ENCODE peak calls at places on chromosomes 5 and 9, in eight cellular contexts. One of them, this sample, is unnamed.

GRCh38 chr5:108481355-108481931 is 99.5 kb upstream of the FBXL17 start:
- DNase-seq in vagina: no peak
- DNase-seq in ovary: no peak
- DNase-seq in IMR-90: peak
- DNase-seq in K562: peak
- DNase-seq in A549: no peak
- DNase-seq in transverse colon: no peak
- DNase-seq in GM12891: no peak
- DNase-seq in this sample: no peak

GRCh38 chr9:11928871-11929321 is 764.3 kb upstream of the TYRP1 start:
- DNase-seq in A549: no peak
- DNase-seq in transverse colon: no peak
- DNase-seq in GM12891: no peak
- DNase-seq in ovary: no peak
- DNase-seq in vagina: no peak
- DNase-seq in K562: no peak
- DNase-seq in IMR-90: no peak
- DNase-seq in this sample: no peak

GRCh38 chr5:139696894-139697658 is 48.9 kb downstream of the CXXC5 start:
- DNase-seq in GM12891: peak
- DNase-seq in ovary: peak
- DNase-seq in IMR-90: peak
- DNase-seq in vagina: no peak
- DNase-seq in A549: no peak
- DNase-seq in transverse colon: peak
- DNase-seq in K562: peak
- DNase-seq in this sample: peak

GRCh38 chr5:96742519-96742918 is 65.2 kb downstream of the ERAP1 start:
- DNase-seq in vagina: no peak
- DNase-seq in A549: no peak
- DNase-seq in GM12891: no peak
- DNase-seq in IMR-90: no peak
- DNase-seq in transverse colon: no peak
- DNase-seq in K562: no peak
- DNase-seq in ovary: no peak
- DNase-seq in this sample: no peak

GRCh38 chr9:5437254-5438216 is at the start of gene PLGRKT:
- DNase-seq in GM12891: peak
- DNase-seq in vagina: peak
- DNase-seq in IMR-90: peak
- DNase-seq in transverse colon: peak
- DNase-seq in K562: peak
- DNase-seq in ovary: peak
- DNase-seq in A549: peak
- DNase-seq in this sample: peak

GRCh38 chr5:103938151-103938671 is 375.6 kb upstream of the NUDT12 start:
- DNase-seq in ovary: no peak
- DNase-seq in A549: no peak
- DNase-seq in IMR-90: no peak
- DNase-seq in vagina: no peak
- DNase-seq in transverse colon: no peak
- DNase-seq in K562: no peak
- DNase-seq in GM12891: no peak
- DNase-seq in this sample: no peak

GRCh38 chr5:122156724-122157325 is 27.5 kb downstream of the ZNF474 start:
- DNase-seq in IMR-90: peak
- DNase-seq in GM12891: no peak
- DNase-seq in transverse colon: no peak
- DNase-seq in ovary: no peak
- DNase-seq in K562: peak
- DNase-seq in A549: no peak
- DNase-seq in vagina: no peak
- DNase-seq in this sample: no peak

GRCh38 chr9:72509053-72509452 is 12.4 kb upstream of the TMC1 start:
- DNase-seq in A549: no peak
- DNase-seq in vagina: no peak
- DNase-seq in transverse colon: no peak
- DNase-seq in ovary: no peak
- DNase-seq in IMR-90: peak
- DNase-seq in K562: no peak
- DNase-seq in GM12891: no peak
- DNase-seq in this sample: no peak

GRCh38 chr9:123265833-123266232 is 2.6 kb downstream of the STRBP start:
- DNase-seq in A549: no peak
- DNase-seq in ovary: no peak
- DNase-seq in IMR-90: no peak
- DNase-seq in GM12891: no peak
- DNase-seq in vagina: no peak
- DNase-seq in transverse colon: peak
- DNase-seq in K562: peak
- DNase-seq in this sample: no peak

GRCh38 chr9:5582835-5583195 is 46.1 kb upstream of the RIC1 start:
- DNase-seq in ovary: no peak
- DNase-seq in K562: no peak
- DNase-seq in IMR-90: peak
- DNase-seq in A549: no peak
- DNase-seq in vagina: no peak
- DNase-seq in transverse colon: no peak
- DNase-seq in GM12891: no peak
- DNase-seq in this sample: peak

GRCh38 chr5:133861161-133861737 is 107.2 kb downstream of the C5orf15 start:
- DNase-seq in transverse colon: no peak
- DNase-seq in vagina: no peak
- DNase-seq in ovary: no peak
- DNase-seq in IMR-90: no peak
- DNase-seq in A549: no peak
- DNase-seq in K562: no peak
- DNase-seq in GM12891: no peak
- DNase-seq in this sample: peak

GRCh38 chr9:79812507-79813261 is 240.9 kb downstream of the TLE4 start:
- DNase-seq in vagina: no peak
- DNase-seq in K562: no peak
- DNase-seq in IMR-90: no peak
- DNase-seq in A549: no peak
- DNase-seq in transverse colon: no peak
- DNase-seq in ovary: no peak
- DNase-seq in GM12891: no peak
- DNase-seq in this sample: no peak

GRCh38 chr9:34650816-34651215 is 1.2 kb upstream of the IL11RA start:
- DNase-seq in K562: no peak
- DNase-seq in IMR-90: peak
- DNase-seq in transverse colon: no peak
- DNase-seq in A549: no peak
- DNase-seq in GM12891: no peak
- DNase-seq in ovary: peak
- DNase-seq in vagina: no peak
- DNase-seq in this sample: no peak

GRCh38 chr9:34652608-34653007 is 623 bp downstream of the IL11RA start:
- DNase-seq in ovary: no peak
- DNase-seq in vagina: no peak
- DNase-seq in K562: no peak
- DNase-seq in IMR-90: no peak
- DNase-seq in GM12891: no peak
- DNase-seq in transverse colon: no peak
- DNase-seq in A549: no peak
- DNase-seq in this sample: no peak

GRCh38 chr9:34653131-34653530 is 1.1 kb downstream of the IL11RA start:
- DNase-seq in IMR-90: peak
- DNase-seq in GM12891: no peak
- DNase-seq in K562: no peak
- DNase-seq in A549: no peak
- DNase-seq in vagina: no peak
- DNase-seq in ovary: peak
- DNase-seq in transverse colon: no peak
- DNase-seq in this sample: no peak

GRCh38 chr9:34651286-34651685 is 699 bp upstream of the IL11RA start:
- DNase-seq in GM12891: no peak
- DNase-seq in vagina: no peak
- DNase-seq in K562: no peak
- DNase-seq in A549: no peak
- DNase-seq in ovary: peak
- DNase-seq in transverse colon: peak
- DNase-seq in IMR-90: peak
- DNase-seq in this sample: no peak

DNA sequence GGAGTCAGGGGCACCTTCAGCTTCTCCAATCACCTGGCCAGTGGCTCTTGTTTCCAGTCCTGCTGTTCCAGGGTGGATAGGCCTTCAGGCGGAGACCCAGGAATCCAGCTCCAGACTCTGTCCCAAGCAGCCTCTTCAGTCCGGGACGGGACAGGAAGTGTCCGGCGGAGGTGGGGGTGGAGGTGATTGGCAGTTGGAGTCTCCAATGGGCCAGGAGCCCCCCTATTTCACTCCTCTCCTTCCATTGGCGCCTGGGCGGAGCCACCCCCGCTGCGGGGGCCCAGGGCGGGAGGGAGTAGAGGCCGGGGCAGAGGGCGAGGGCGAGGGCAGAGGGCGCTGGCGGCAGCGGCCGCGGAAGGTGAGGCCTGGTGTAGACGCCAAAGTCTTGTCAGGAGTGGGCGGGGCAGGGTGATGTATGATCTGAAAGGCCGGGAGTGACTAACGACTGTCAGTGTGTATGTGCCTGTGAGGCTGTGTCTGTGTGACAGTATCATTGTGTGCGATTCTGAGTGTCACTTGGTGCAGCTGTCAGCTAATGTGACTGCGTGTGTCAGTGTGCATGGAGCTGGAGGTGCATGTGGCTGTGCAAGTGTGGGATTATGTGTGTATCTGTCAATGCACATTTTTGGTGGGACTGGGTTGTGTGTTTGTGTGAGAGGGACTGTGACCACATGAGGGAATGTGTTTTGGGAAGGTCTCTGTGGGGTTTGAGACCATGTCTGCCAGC is at the start of gene IL11RA:
- DNase-seq in A549: peak
- DNase-seq in transverse colon: peak
- DNase-seq in ovary: peak
- DNase-seq in vagina: no peak
- DNase-seq in K562: peak
- DNase-seq in IMR-90: peak
- DNase-seq in GM12891: no peak
- DNase-seq in this sample: peak
- TF ChIP-seq POLR2A in A549: peak
- TF ChIP-seq POLR2A in transverse colon: peak
- TF ChIP-seq POLR2A in ovary: peak
- TF ChIP-seq POLR2A in vagina: no peak
- TF ChIP-seq POLR2A in K562: peak
- TF ChIP-seq POLR2A in IMR-90: no peak
- TF ChIP-seq POLR2A in GM12891: no peak
- TF ChIP-seq POLR2A in this sample: no peak

GRCh38 chr5:135898651-135899050 is 3.0 kb upstream of the IL9 start:
- DNase-seq in transverse colon: no peak
- DNase-seq in IMR-90: no peak
- DNase-seq in ovary: no peak
- DNase-seq in vagina: no peak
- DNase-seq in GM12891: no peak
- DNase-seq in A549: no peak
- DNase-seq in K562: no peak
- DNase-seq in this sample: no peak
- TF ChIP-seq POLR2A in transverse colon: no peak
- TF ChIP-seq POLR2A in IMR-90: no peak
- TF ChIP-seq POLR2A in ovary: no peak
- TF ChIP-seq POLR2A in vagina: no peak
- TF ChIP-seq POLR2A in GM12891: no peak
- TF ChIP-seq POLR2A in A549: no peak
- TF ChIP-seq POLR2A in K562: no peak
- TF ChIP-seq POLR2A in this sample: no peak

GRCh38 chr9:121727295-121728028 is 76.0 kb downstream of the DAB2IP start:
- DNase-seq in vagina: no peak
- DNase-seq in K562: no peak
- DNase-seq in IMR-90: no peak
- DNase-seq in A549: no peak
- DNase-seq in GM12891: no peak
- DNase-seq in transverse colon: no peak
- DNase-seq in ovary: peak
- DNase-seq in this sample: no peak

GRCh38 chr9:121721770-121722169 is 70.3 kb downstream of the DAB2IP start:
- DNase-seq in IMR-90: peak
- DNase-seq in transverse colon: no peak
- DNase-seq in vagina: no peak
- DNase-seq in GM12891: no peak
- DNase-seq in A549: no peak
- DNase-seq in ovary: peak
- DNase-seq in K562: no peak
- DNase-seq in this sample: no peak

GRCh38 chr9:121720992-121721350 is 69.5 kb downstream of the DAB2IP start:
- DNase-seq in vagina: no peak
- DNase-seq in ovary: no peak
- DNase-seq in IMR-90: no peak
- DNase-seq in K562: no peak
- DNase-seq in transverse colon: no peak
- DNase-seq in GM12891: no peak
- DNase-seq in A549: peak
- DNase-seq in this sample: no peak

GRCh38 chr9:121728916-121729315 is 77.5 kb downstream of the DAB2IP start:
- DNase-seq in K562: no peak
- DNase-seq in ovary: no peak
- DNase-seq in vagina: no peak
- DNase-seq in IMR-90: no peak
- DNase-seq in transverse colon: no peak
- DNase-seq in A549: no peak
- DNase-seq in GM12891: no peak
- DNase-seq in this sample: no peak

GRCh38 chr9:121725008-121725795 is 73.8 kb downstream of the DAB2IP start:
- DNase-seq in GM12891: no peak
- DNase-seq in vagina: peak
- DNase-seq in K562: no peak
- DNase-seq in ovary: peak
- DNase-seq in A549: no peak
- DNase-seq in transverse colon: peak
- DNase-seq in IMR-90: peak
- DNase-seq in this sample: no peak
- TF ChIP-seq POLR2A in GM12891: no peak
- TF ChIP-seq POLR2A in vagina: no peak
- TF ChIP-seq POLR2A in K562: no peak
- TF ChIP-seq POLR2A in ovary: peak
- TF ChIP-seq POLR2A in A549: no peak
- TF ChIP-seq POLR2A in transverse colon: no peak
- TF ChIP-seq POLR2A in IMR-90: no peak
- TF ChIP-seq POLR2A in this sample: no peak

DNA sequence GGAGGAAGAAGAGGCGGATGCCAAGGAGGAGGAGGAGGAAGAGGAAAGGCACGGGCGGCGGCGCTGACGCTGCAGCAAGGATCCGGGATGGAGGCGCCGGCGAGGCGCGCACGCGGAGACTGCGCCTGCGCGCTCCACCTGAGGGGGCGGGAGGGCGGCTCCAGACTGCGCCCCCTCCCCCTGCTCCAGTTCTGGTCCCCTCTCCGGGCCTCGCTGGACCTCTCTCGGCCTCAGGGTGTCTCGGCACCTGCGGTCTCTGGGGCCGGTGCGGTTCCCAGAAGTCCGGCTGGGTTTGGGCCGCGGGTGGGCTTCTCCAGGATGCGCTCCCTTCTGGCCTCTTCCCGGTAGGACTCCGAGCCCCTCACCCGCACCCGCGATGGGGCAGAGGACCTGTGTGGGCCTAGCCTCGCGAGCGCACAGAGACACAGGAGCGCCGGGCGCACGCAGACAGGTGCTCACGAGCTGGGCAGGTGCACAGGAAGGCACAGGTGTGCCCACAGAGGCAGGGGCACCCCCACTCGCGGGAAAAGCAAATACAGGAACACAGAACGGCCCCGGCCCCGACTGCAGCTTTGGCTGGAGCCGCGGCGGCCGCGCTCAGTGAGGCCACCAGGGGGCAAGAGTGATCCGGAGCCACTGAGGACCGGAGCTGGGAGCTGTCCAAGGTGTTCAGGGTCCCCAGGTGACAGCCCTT is at the start of gene NPDC1:
- DNase-seq in IMR-90: peak
- DNase-seq in vagina: no peak
- DNase-seq in transverse colon: peak
- DNase-seq in A549: peak
- DNase-seq in ovary: peak
- DNase-seq in K562: peak
- DNase-seq in GM12891: peak
- DNase-seq in this sample: peak
- TF ChIP-seq POLR2A in IMR-90: no peak
- TF ChIP-seq POLR2A in vagina: no peak
- TF ChIP-seq POLR2A in transverse colon: no peak
- TF ChIP-seq POLR2A in A549: peak
- TF ChIP-seq POLR2A in ovary: no peak
- TF ChIP-seq POLR2A in K562: no peak
- TF ChIP-seq POLR2A in GM12891: no peak
- TF ChIP-seq POLR2A in this sample: no peak